ENCODE peak calls at places on chromosomes 12 and 14, in four cellular contexts. W is heart right ventricle, F is Peyer's patch, O is cardiac muscle cell. P is an unnamed sample.

GRCh38 chr14:96631621-96632362 is 129.6 kb downstream of the PAPOLA start:
- DNase-seq in W (no peak), F (peak; percentile 6), O (no peak), P (no peak)

GRCh38 chr12:90393089-90393488 is 561.9 kb downstream of the CCER1 start:
- DNase-seq in W (no peak), F (no peak), O (no peak), P (no peak)

GRCh38 chr14:51996148-51996746 is 6.9 kb downstream of the RTRAF start:
- DNase-seq in W (no peak), F (no peak), O (peak; percentile 60), P (no peak)

GRCh38 chr14:105414456-105415371 is 4.9 kb upstream of the MTA1 start:
- DNase-seq in W (peak; percentile 85), F (peak; percentile 46), O (peak; percentile 73), P (peak; percentile 74)

GRCh38 chr12:110348431-110349059 is 55.0 kb downstream of the ANAPC7 start:
- DNase-seq in W (no peak), F (no peak), O (no peak), P (no peak)

GRCh38 chr14:26905219-26905618 is 307.4 kb upstream of the NOVA1 start:
- DNase-seq in W (no peak), F (no peak), O (no peak), P (no peak)

GRCh38 chr12:12224240-12224940 is 42.5 kb downstream of the LRP6 start:
- DNase-seq in W (no peak), F (no peak), O (no peak), P (no peak)

GRCh38 chr12:11688831-11689230 is 39.4 kb downstream of the ETV6 start:
- DNase-seq in W (no peak), F (no peak), O (no peak), P (no peak)

GRCh38 chr14:104900639-104901512 is 23.8 kb upstream of the PLD4 start:
- DNase-seq in W (no peak), F (no peak), O (no peak), P (no peak)

GRCh38 chr12:25992026-25992782 is 33.7 kb downstream of the RASSF8 start:
- DNase-seq in W (no peak), F (no peak), O (no peak), P (no peak)

GRCh38 chr14:104138098-104138890 is at the start of gene KIF26A:
- DNase-seq in W (peak; percentile 69), F (no peak), O (peak; percentile 80), P (peak; percentile 62)

GRCh38 chr12:123971770-123972447 is 722 bp downstream of the CCDC92 start:
- DNase-seq in W (peak; percentile 38), F (peak; percentile 33), O (peak; percentile 64), P (peak; percentile 23)

GRCh38 chr12:118035194-118036041 is 18.9 kb downstream of the RFC5 start:
- DNase-seq in W (no peak), F (no peak), O (no peak), P (no peak)

GRCh38 chr12:125070661-125071390 is 5.6 kb downstream of the AACS start:
- DNase-seq in W (no peak), F (no peak), O (no peak), P (no peak)

GRCh38 chr12:125071456-125071855 is 6.2 kb downstream of the AACS start:
- DNase-seq in W (no peak), F (no peak), O (no peak), P (no peak)

GRCh38 chr12:125069616-125070015 is 4.4 kb downstream of the AACS start:
- DNase-seq in W (no peak), F (no peak), O (no peak), P (no peak)

GRCh38 chr12:125068391-125068790 is 3.2 kb downstream of the AACS start:
- DNase-seq in W (no peak), F (no peak), O (no peak), P (no peak)

GRCh38 chr12:125070117-125070516 is 4.9 kb downstream of the AACS start:
- DNase-seq in W (no peak), F (no peak), O (peak; percentile 46), P (no peak)
- TF ChIP-seq CTCF in W (peak; percentile 9), F (no peak), O (no peak), P (no peak)

GRCh38 chr14:99512110-99512449 is 30.9 kb downstream of the CCNK start:
- DNase-seq in W (no peak), F (no peak), O (no peak), P (no peak)
- H3K27ac ChIP-seq in W (peak overlapping the region; percentile 5), F (no peak overlapping the region), O (peak overlapping the region; percentile 15), P (no peak overlapping the region)

GRCh38 chr12:74900232-74900631 is 309.4 kb downstream of the KCNC2 start:
- DNase-seq in W (no peak), F (no peak), O (no peak), P (no peak)

GRCh38 chr12:74910831-74911230 is 298.8 kb downstream of the KCNC2 start:
- DNase-seq in W (no peak), F (no peak), O (no peak), P (no peak)

GRCh38 chr12:74903522-74903921 is 306.1 kb downstream of the KCNC2 start:
- DNase-seq in W (no peak), F (no peak), O (no peak), P (no peak)

DNA sequence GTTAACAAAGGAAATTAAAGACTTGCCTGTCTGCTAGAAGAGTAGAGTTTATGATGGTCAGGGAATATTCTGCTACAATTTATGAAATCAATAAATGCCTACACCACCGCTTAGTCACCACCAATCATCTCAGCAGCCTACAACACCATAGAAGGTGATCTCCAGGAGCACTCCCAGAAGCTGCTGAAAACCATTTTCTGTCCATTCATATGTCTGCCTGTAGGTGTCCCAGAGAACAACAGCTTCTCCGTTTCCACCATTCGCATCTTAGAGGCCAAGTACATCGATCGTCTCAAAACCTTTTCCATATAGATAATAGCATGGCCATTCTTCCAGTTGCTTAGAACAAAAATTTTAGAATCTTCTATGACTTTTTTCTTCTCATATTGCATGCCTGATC is 303.4 kb downstream of the KCNC2 start:
- DNase-seq in W (no peak), F (no peak), O (no peak), P (no peak)
- TF ChIP-seq CTCF in W (no peak), F (no peak), O (no peak), P (no peak)

GRCh38 chr12:112000806-112001205 is 12.2 kb downstream of the TMEM116 start:
- DNase-seq in W (no peak), F (no peak), O (no peak), P (no peak)
- H3K27ac ChIP-seq in W (no peak overlapping the region), F (no peak overlapping the region), O (no peak overlapping the region), P (peak overlapping the region; percentile 21)

GRCh38 chr12:752673-753400 is 458 bp downstream of the WNK1 start:
- DNase-seq in W (peak; percentile 67), F (peak; percentile 45), O (peak; percentile 78), P (peak; percentile 85)

GRCh38 chr12:751192-751827 is 1.1 kb upstream of the WNK1 start:
- DNase-seq in W (peak; percentile 92), F (peak; percentile 93), O (peak; percentile 98), P (peak; percentile 94)

GRCh38 chr12:749871-750270 is 2.5 kb upstream of the WNK1 start:
- DNase-seq in W (no peak), F (no peak), O (no peak), P (no peak)

GRCh38 chr12:751828-752672 is at the start of gene WNK1:
- DNase-seq in W (peak; percentile 97), F (peak; percentile 97), O (peak; percentile 98), P (peak; percentile 99)

GRCh38 chr12:750356-751191 is 1.8 kb upstream of the WNK1 start:
- DNase-seq in W (no peak), F (no peak), O (no peak), P (no peak)
- TF ChIP-seq CTCF in W (no peak), F (no peak), O (no peak), P (no peak)

GRCh38 chr14:85124896-85125295 is 405.0 kb upstream of the FLRT2 start:
- DNase-seq in W (no peak), F (no peak), O (no peak), P (no peak)

GRCh38 chr14:85131523-85131922 is 398.4 kb upstream of the FLRT2 start:
- DNase-seq in W (no peak), F (no peak), O (no peak), P (no peak)

GRCh38 chr14:85125331-85125730 is 404.6 kb upstream of the FLRT2 start:
- DNase-seq in W (no peak), F (no peak), O (no peak), P (no peak)

DNA sequence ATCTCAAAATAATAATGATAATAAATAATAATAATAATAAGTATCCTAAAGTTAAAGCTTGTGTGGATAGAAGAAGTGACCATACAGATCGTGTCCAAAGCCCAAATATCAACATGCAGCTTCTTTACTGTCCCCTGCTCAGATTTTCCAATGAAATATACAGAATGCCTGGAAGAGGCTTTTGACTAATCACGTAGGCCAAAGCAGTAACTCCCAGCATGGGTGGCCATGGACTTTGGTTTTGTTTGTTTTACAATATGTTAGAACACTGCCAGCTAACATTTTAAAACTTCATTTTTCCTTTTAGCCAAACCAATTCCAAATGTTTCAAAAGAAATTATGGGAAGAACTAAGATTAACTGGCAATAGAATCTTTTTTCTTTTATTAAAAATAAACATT is 400.0 kb upstream of the FLRT2 start:
- DNase-seq in W (no peak), F (no peak), O (no peak), P (no peak)
- H3K27ac ChIP-seq in W (no peak overlapping the region), F (no peak overlapping the region), O (no peak overlapping the region), P (no peak overlapping the region)